ENCODE peak calls at places on chromosomes 5 and 9, in seven cellular contexts. M is hepatocyte; J is GM13977; X is T follicular helper cell; D is OCI-LY7; I is T-helper 9 cell; B is effector memory CD4-positive, alpha-beta T cell. A is an unnamed sample.

GRCh38 chr9:101465330-101465915 is 29.8 kb upstream of the ALDOB start:
- DNase-seq in B (no peak), I (no peak), J (no peak), D (peak; percentile 29), M (peak; percentile 81), X (no peak), A (no peak)

GRCh38 chr5:68087866-68088265 is 127.7 kb upstream of the PIK3R1 start:
- DNase-seq in M (no peak), X (no peak), I (no peak), J (no peak), D (no peak), B (no peak), A (no peak)

GRCh38 chr9:10479172-10479571 is 133.6 kb downstream of the PTPRD start:
- DNase-seq in M (peak; percentile 4), I (no peak), X (no peak), J (no peak), D (no peak), B (no peak), A (peak; percentile 0)

GRCh38 chr9:128081052-128081451 is 13.0 kb downstream of the SLC25A25 start:
- DNase-seq in I (no peak), J (peak; percentile 62), X (no peak), M (peak; percentile 76), D (no peak), B (no peak), A (no peak)

GRCh38 chr5:173410459-173411233 is 82.4 kb upstream of the STC2 start:
- DNase-seq in I (no peak), B (no peak), J (no peak), X (no peak), M (no peak), D (no peak), A (no peak)

GRCh38 chr5:11050596-11051304 is 289.7 kb upstream of the DAP start:
- DNase-seq in X (no peak), I (no peak), M (no peak), J (no peak), D (no peak), B (no peak), A (no peak)

GRCh38 chr9:3520564-3520963 is 5.2 kb downstream of the RFX3 start:
- DNase-seq in I (no peak), J (no peak), X (no peak), D (no peak), M (no peak), B (no peak), A (no peak)

GRCh38 chr5:149038336-149039075 is 24.4 kb downstream of the SH3TC2 start:
- DNase-seq in X (no peak), J (no peak), M (no peak), B (no peak), D (no peak), I (no peak), A (no peak)

GRCh38 chr9:38118862-38119435 is 49.9 kb upstream of the SHB start:
- DNase-seq in D (no peak), I (no peak), B (no peak), M (no peak), X (no peak), J (no peak), A (no peak)

GRCh38 chr9:107784235-107784958 is 294.8 kb upstream of the KLF4 start:
- DNase-seq in I (no peak), X (no peak), M (peak; percentile 68), D (no peak), B (no peak), J (no peak), A (no peak)

GRCh38 chr5:170809551-170809950 is 26.0 kb downstream of the GABRP start:
- DNase-seq in D (no peak), M (peak; percentile 67), X (no peak), B (no peak), I (no peak), J (peak; percentile 26), A (peak; percentile 49)

GRCh38 chr5:72788851-72789505 is 27.5 kb upstream of the TNPO1 start:
- DNase-seq in D (no peak), J (no peak), B (no peak), I (no peak), X (no peak), M (peak; percentile 37), A (no peak)

GRCh38 chr5:94017579-94017978 is 276.2 kb upstream of the POU5F2 start:
- DNase-seq in M (no peak), J (no peak), I (no peak), B (no peak), D (no peak), X (no peak), A (no peak)

GRCh38 chr5:68389618-68390017 is 174.1 kb downstream of the PIK3R1 start:
- DNase-seq in B (no peak), X (no peak), I (no peak), D (no peak), M (no peak), J (no peak), A (no peak)

GRCh38 chr5:67809589-67809988 is 406.0 kb upstream of the PIK3R1 start:
- DNase-seq in J (peak; percentile 32), M (no peak), X (no peak), D (no peak), B (no peak), I (no peak), A (no peak)

GRCh38 chr9:38713426-38713825 is 6.5 kb downstream of the FAM240B start:
- DNase-seq in M (peak; percentile 27), X (no peak), D (no peak), J (no peak), I (no peak), B (no peak), A (no peak)

GRCh38 chr5:130476325-130476724 is 572.1 kb downstream of the CHSY3 start:
- DNase-seq in M (peak; percentile 11), J (no peak), B (no peak), I (no peak), X (no peak), D (no peak), A (no peak)

GRCh38 chr9:79193506-79194223 is 378.1 kb upstream of the TLE4 start:
- DNase-seq in X (no peak), J (no peak), M (no peak), I (no peak), B (no peak), D (no peak), A (no peak)

GRCh38 chr5:61449756-61450155 is 117.7 kb downstream of the ZSWIM6 start:
- DNase-seq in M (no peak), D (no peak), J (no peak), X (no peak), B (no peak), I (no peak), A (no peak)

GRCh38 chr9:127181315-127181580 is 58.8 kb upstream of the ANGPTL2 start:
- DNase-seq in I (no peak), D (no peak), B (no peak), X (no peak), J (no peak), M (no peak), A (no peak)